ENCODE peak calls at places on chromosomes 16 and 17, in seven cellular contexts. One of them, this sample, is unnamed.

GRCh38 chr17:49513616-49514373 is 18.7 kb downstream of the NGFR start:
- DNase-seq in GM12878: no peak
- DNase-seq in H1: peak
- DNase-seq in K562: no peak
- DNase-seq in SK-N-SH: no peak
- DNase-seq in HepG2: no peak
- DNase-seq in HCT116: no peak
- DNase-seq in this sample: no peak

GRCh38 chr17:54117452-54117851 is 294.7 kb downstream of the KIF2B start:
- DNase-seq in GM12878: no peak
- DNase-seq in H1: no peak
- DNase-seq in K562: no peak
- DNase-seq in SK-N-SH: no peak
- DNase-seq in HepG2: no peak
- DNase-seq in HCT116: no peak
- DNase-seq in this sample: no peak

GRCh38 chr17:18974407-18975149 is 22.6 kb downstream of the SLC5A10 start:
- DNase-seq in GM12878: no peak
- DNase-seq in H1: no peak
- DNase-seq in K562: no peak
- DNase-seq in SK-N-SH: no peak
- DNase-seq in HepG2: no peak
- DNase-seq in HCT116: no peak
- DNase-seq in this sample: no peak

GRCh38 chr16:77541131-77541530 is 106.3 kb upstream of the ADAMTS18 start:
- DNase-seq in GM12878: no peak
- DNase-seq in H1: no peak
- DNase-seq in K562: no peak
- DNase-seq in SK-N-SH: no peak
- DNase-seq in HepG2: no peak
- DNase-seq in HCT116: no peak
- DNase-seq in this sample: no peak

GRCh38 chr16:87145181-87146176 is 171.7 kb downstream of the C16orf95 start:
- DNase-seq in GM12878: no peak
- DNase-seq in H1: no peak
- DNase-seq in K562: peak
- DNase-seq in SK-N-SH: no peak
- DNase-seq in HepG2: no peak
- DNase-seq in HCT116: peak
- DNase-seq in this sample: no peak

GRCh38 chr17:80313160-80313829 is 52.6 kb downstream of the RNF213 start:
- DNase-seq in GM12878: no peak
- DNase-seq in H1: no peak
- DNase-seq in K562: no peak
- DNase-seq in SK-N-SH: no peak
- DNase-seq in HepG2: no peak
- DNase-seq in HCT116: no peak
- DNase-seq in this sample: no peak

GRCh38 chr16:57507414-57508083 is 21.3 kb upstream of the DOK4 start:
- DNase-seq in GM12878: no peak
- DNase-seq in H1: no peak
- DNase-seq in K562: no peak
- DNase-seq in SK-N-SH: peak
- DNase-seq in HepG2: no peak
- DNase-seq in HCT116: no peak
- DNase-seq in this sample: peak

GRCh38 chr16:17606460-17606859 is 135.7 kb upstream of the XYLT1 start:
- DNase-seq in GM12878: no peak
- DNase-seq in H1: no peak
- DNase-seq in K562: no peak
- DNase-seq in SK-N-SH: peak
- DNase-seq in HepG2: no peak
- DNase-seq in HCT116: no peak
- DNase-seq in this sample: no peak

GRCh38 chr16:56068816-56069215 is 122.5 kb upstream of the GNAO1 start:
- DNase-seq in GM12878: no peak
- DNase-seq in H1: no peak
- DNase-seq in K562: no peak
- DNase-seq in SK-N-SH: no peak
- DNase-seq in HepG2: no peak
- DNase-seq in HCT116: no peak
- DNase-seq in this sample: no peak

GRCh38 chr17:72516772-72517399 is 396.1 kb downstream of the SOX9 start:
- DNase-seq in GM12878: no peak
- DNase-seq in H1: no peak
- DNase-seq in K562: no peak
- DNase-seq in SK-N-SH: no peak
- DNase-seq in HepG2: peak
- DNase-seq in HCT116: no peak
- DNase-seq in this sample: no peak

GRCh38 chr17:6555331-6556120 is 829 bp downstream of the PITPNM3 start:
- DNase-seq in GM12878: no peak
- DNase-seq in H1: peak
- DNase-seq in K562: no peak
- DNase-seq in SK-N-SH: peak
- DNase-seq in HepG2: no peak
- DNase-seq in HCT116: no peak
- DNase-seq in this sample: no peak

GRCh38 chr17:39393732-39394131 is 7.7 kb downstream of the FBXL20 start:
- DNase-seq in GM12878: no peak
- DNase-seq in H1: no peak
- DNase-seq in K562: no peak
- DNase-seq in SK-N-SH: no peak
- DNase-seq in HepG2: no peak
- DNase-seq in HCT116: no peak
- DNase-seq in this sample: no peak

GRCh38 chr17:43454888-43455287 is 28.9 kb upstream of the DHX8 start:
- DNase-seq in GM12878: no peak
- DNase-seq in H1: no peak
- DNase-seq in K562: no peak
- DNase-seq in SK-N-SH: no peak
- DNase-seq in HepG2: no peak
- DNase-seq in HCT116: no peak
- DNase-seq in this sample: no peak
- TF ChIP-seq JUND in GM12878: no peak
- TF ChIP-seq JUND in H1: no peak
- TF ChIP-seq JUND in K562: no peak
- TF ChIP-seq JUND in SK-N-SH: no peak
- TF ChIP-seq JUND in HepG2: no peak
- TF ChIP-seq JUND in HCT116: no peak
- TF ChIP-seq JUND in this sample: no peak

DNA sequence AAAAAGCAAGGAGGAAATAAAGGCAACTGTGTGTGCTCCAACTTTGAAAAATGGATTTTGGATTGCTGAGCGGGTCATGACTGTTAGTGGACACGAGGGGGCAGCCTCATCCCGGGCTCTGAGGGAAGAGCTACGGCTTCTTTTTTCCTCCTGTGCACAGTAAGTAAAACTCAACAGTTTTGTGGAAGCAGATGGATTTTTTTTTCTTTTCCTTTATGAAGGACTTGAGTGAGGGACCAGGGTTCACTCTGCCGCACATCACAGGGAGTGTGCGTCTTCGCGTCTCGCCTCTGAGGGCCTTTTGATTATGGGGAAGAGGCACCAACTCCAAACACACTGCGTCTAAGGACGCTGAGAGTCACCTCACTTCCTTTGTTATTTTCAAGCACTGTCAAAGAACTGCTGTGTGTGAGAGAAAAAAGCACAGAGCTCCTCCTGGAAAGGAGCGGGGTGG is 80.3 kb upstream of the GOT2 start:
- DNase-seq in GM12878: no peak
- DNase-seq in H1: peak
- DNase-seq in K562: peak
- DNase-seq in SK-N-SH: peak
- DNase-seq in HepG2: peak
- DNase-seq in HCT116: peak
- DNase-seq in this sample: peak
- TF ChIP-seq JUND in GM12878: no peak
- TF ChIP-seq JUND in H1: no peak
- TF ChIP-seq JUND in K562: no peak
- TF ChIP-seq JUND in SK-N-SH: no peak
- TF ChIP-seq JUND in HepG2: no peak
- TF ChIP-seq JUND in HCT116: no peak
- TF ChIP-seq JUND in this sample: no peak

GRCh38 chr16:30143347-30143702 is 20.3 kb upstream of the MAPK3 start:
- DNase-seq in GM12878: no peak
- DNase-seq in H1: no peak
- DNase-seq in K562: no peak
- DNase-seq in SK-N-SH: no peak
- DNase-seq in HepG2: no peak
- DNase-seq in HCT116: no peak
- DNase-seq in this sample: no peak

GRCh38 chr16:30144917-30145316 is 21.9 kb upstream of the MAPK3 start:
- DNase-seq in GM12878: no peak
- DNase-seq in H1: no peak
- DNase-seq in K562: no peak
- DNase-seq in SK-N-SH: no peak
- DNase-seq in HepG2: no peak
- DNase-seq in HCT116: no peak
- DNase-seq in this sample: no peak

GRCh38 chr16:30141750-30142149 is 18.7 kb upstream of the MAPK3 start:
- DNase-seq in GM12878: no peak
- DNase-seq in H1: no peak
- DNase-seq in K562: no peak
- DNase-seq in SK-N-SH: no peak
- DNase-seq in HepG2: peak
- DNase-seq in HCT116: no peak
- DNase-seq in this sample: no peak

GRCh38 chr16:30144017-30144416 is 21.0 kb upstream of the MAPK3 start:
- DNase-seq in GM12878: no peak
- DNase-seq in H1: no peak
- DNase-seq in K562: no peak
- DNase-seq in SK-N-SH: no peak
- DNase-seq in HepG2: no peak
- DNase-seq in HCT116: no peak
- DNase-seq in this sample: no peak

DNA sequence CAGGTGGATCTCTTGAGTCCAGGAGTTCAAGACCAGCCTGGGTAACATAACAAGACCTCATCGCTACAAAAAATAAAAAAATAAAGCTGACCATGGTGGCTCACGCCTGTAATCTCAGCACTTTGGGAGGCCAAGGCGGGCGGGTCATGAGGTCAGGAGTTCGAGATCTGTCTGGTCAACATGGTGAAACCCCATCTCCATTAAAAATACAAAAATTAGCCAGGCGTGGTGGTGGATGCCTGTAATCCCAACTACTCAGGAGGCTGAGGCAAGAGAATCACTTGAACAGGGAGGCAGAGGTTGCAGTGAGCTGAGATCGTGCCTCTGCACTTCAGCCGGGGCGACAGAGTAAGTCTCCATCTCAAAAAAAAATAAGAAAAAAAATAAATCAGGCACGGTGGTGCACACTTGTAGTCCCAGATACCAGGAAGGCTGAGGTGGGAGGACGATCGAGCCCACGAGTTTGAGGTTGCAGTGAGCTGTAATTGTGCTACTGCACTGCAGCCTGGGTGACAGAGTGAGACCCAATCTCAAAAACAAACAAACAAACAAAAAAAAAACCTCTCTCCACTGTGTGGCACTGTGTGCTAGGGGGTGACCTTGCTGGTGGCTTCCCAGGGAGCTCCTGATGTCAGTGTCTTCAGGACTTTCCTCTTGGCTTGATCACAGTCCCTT is 19.8 kb upstream of the MAPK3 start:
- DNase-seq in GM12878: peak
- DNase-seq in H1: no peak
- DNase-seq in K562: peak
- DNase-seq in SK-N-SH: no peak
- DNase-seq in HepG2: peak
- DNase-seq in HCT116: no peak
- DNase-seq in this sample: peak
- TF ChIP-seq JUND in GM12878: no peak
- TF ChIP-seq JUND in H1: no peak
- TF ChIP-seq JUND in K562: no peak
- TF ChIP-seq JUND in SK-N-SH: no peak
- TF ChIP-seq JUND in HepG2: no peak
- TF ChIP-seq JUND in HCT116: no peak
- TF ChIP-seq JUND in this sample: no peak

DNA sequence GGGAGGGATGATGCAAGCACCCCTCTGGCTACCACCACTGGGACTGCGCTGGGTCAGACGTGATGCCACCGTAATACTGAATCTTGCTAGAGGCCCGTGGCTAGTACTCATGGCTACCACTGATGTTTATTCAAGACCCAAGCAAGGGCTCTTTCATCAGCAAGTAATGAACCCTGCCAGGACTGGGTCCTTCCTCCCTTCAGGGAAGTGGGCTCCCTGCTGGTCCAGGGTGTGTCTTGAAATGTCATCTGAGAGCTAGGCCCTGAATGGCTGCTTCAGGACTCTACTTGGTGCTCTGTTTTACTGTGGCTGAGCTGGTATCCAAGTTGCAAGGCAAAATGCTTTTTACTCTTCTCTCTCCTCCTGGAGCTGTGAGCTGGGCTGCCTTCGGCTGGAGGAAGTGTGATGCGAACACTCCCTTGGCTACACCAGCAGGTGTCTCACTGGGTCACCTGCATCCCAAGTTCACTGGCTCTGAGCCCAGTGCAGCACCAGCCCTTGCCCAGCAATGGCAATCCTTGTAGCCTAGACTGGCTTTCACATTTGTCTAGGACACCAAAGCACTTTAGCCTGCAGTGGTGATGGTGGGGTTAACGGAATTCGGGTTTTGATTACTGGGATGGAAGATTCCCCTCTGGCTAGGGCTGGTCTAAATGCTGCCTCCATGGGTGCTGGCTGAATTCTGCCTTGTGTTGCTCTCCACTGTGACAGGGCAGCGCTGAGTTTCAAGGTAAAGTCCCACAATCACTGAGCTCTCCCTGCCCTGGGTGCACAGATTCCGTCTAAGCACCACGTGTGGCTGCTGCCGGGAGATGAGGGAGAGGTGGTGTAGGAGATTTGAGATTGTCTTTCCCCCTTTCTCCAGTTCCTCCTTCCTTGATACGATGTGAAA is 98.6 kb downstream of the USP22 start:
- DNase-seq in GM12878: no peak
- DNase-seq in H1: peak
- DNase-seq in K562: no peak
- DNase-seq in SK-N-SH: no peak
- DNase-seq in HepG2: peak
- DNase-seq in HCT116: peak
- DNase-seq in this sample: peak
- TF ChIP-seq JUND in GM12878: no peak
- TF ChIP-seq JUND in H1: no peak
- TF ChIP-seq JUND in K562: no peak
- TF ChIP-seq JUND in SK-N-SH: no peak
- TF ChIP-seq JUND in HepG2: no peak
- TF ChIP-seq JUND in HCT116: no peak
- TF ChIP-seq JUND in this sample: no peak

DNA sequence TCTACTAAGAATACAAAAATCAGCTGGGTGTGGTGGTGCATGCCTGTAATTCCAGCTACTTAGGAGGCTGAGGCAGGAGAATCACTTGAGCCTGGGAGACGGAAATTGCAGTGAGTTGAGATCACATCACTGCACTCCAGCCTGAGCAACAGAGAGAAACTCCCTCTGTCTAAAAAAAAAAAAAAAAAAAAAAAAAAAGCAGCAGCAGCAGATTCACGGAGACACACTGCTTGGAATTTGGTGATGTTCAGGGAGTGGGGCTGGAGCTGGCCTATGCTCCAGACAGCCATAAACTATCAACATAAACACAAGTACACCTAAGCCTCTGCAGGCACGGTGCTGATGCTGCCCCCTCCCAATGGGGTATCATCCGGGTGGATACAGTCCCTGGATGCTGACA is 39.6 kb upstream of the RHOT1 start:
- DNase-seq in GM12878: no peak
- DNase-seq in H1: peak
- DNase-seq in K562: no peak
- DNase-seq in SK-N-SH: no peak
- DNase-seq in HepG2: no peak
- DNase-seq in HCT116: no peak
- DNase-seq in this sample: no peak
- TF ChIP-seq JUND in GM12878: no peak
- TF ChIP-seq JUND in H1: no peak
- TF ChIP-seq JUND in K562: no peak
- TF ChIP-seq JUND in SK-N-SH: no peak
- TF ChIP-seq JUND in HepG2: no peak
- TF ChIP-seq JUND in HCT116: no peak
- TF ChIP-seq JUND in this sample: no peak